ENCODE peak calls at places on chromosomes 5 and 9, in eight cellular contexts. Q is kidney tubule cell, Z is mammary epithelial cell, R is suprapubic skin, N is SJSA1, F is ACHN, X is left colon, S is head of caudate nucleus. Y is an unnamed sample.

GRCh38 chr5:16661713-16662112 is 44.9 kb upstream of the RETREG1 start:
- DNase-seq in Q (no peak), Z (no peak), R (no peak), N (no peak), F (no peak), X (no peak), S (no peak), Y (no peak)

GRCh38 chr9:37574241-37574721 is 1.9 kb downstream of the FBXO10 start:
- DNase-seq in Q (no peak), Z (no peak), R (no peak), N (no peak), F (no peak), X (no peak), S (no peak), Y (peak)

GRCh38 chr5:111075520-111075919 is 4.0 kb downstream of the TSLP start:
- DNase-seq in Q (peak), Z (peak), R (no peak), N (no peak), F (no peak), X (no peak), S (no peak), Y (no peak)

GRCh38 chr9:88789785-88790184 is 201.5 kb upstream of the S1PR3 start:
- DNase-seq in Q (peak), Z (peak), R (no peak), N (no peak), F (no peak), X (no peak), S (no peak), Y (no peak)

GRCh38 chr5:93479982-93480509 is 101.0 kb downstream of the NR2F1-AS1 start:
- DNase-seq in Q (no peak), Z (no peak), R (no peak), N (no peak), F (no peak), X (no peak), S (no peak), Y (no peak)

GRCh38 chr9:109449036-109449798 is 48.9 kb downstream of the PTPN3 start:
- DNase-seq in Q (no peak), Z (peak), R (peak), N (no peak), F (no peak), X (no peak), S (no peak), Y (no peak)

GRCh38 chr5:73030531-73030930 is 74.7 kb downstream of the FCHO2 start:
- DNase-seq in Q (no peak), Z (peak), R (no peak), N (no peak), F (no peak), X (no peak), S (no peak), Y (no peak)

GRCh38 chr5:81310402-81311063 is 9.1 kb downstream of the ZCCHC9 start:
- DNase-seq in Q (no peak), Z (no peak), R (no peak), N (no peak), F (no peak), X (no peak), S (no peak), Y (no peak)

GRCh38 chr5:149282966-149283332 is 11.3 kb downstream of the AFAP1L1 start:
- DNase-seq in Q (no peak), Z (no peak), R (no peak), N (no peak), F (no peak), X (no peak), S (no peak), Y (no peak)

GRCh38 chr5:92177926-92178487 is 794.9 kb upstream of the ARRDC3 start:
- DNase-seq in Q (no peak), Z (no peak), R (no peak), N (no peak), F (no peak), X (no peak), S (no peak), Y (no peak)

GRCh38 chr5:135206862-135207261 is 172.8 kb upstream of the PITX1 start:
- DNase-seq in Q (no peak), Z (no peak), R (no peak), N (no peak), F (no peak), X (no peak), S (no peak), Y (no peak)

GRCh38 chr9:70031141-70031545 is 12.5 kb upstream of the MAMDC2 start:
- DNase-seq in Q (peak), Z (peak), R (no peak), N (peak), F (no peak), X (no peak), S (no peak), Y (peak)

GRCh38 chr5:10702911-10703491 is 58.0 kb downstream of the DAP start:
- DNase-seq in Q (peak), Z (peak), R (no peak), N (peak), F (peak), X (no peak), S (no peak), Y (no peak)

GRCh38 chr5:109516385-109516784 is 106.6 kb upstream of the PJA2 start:
- DNase-seq in Q (no peak), Z (no peak), R (no peak), N (no peak), F (no peak), X (no peak), S (no peak), Y (no peak)

GRCh38 chr5:142143878-142144277 is 35.3 kb downstream of the NDFIP1 start:
- DNase-seq in Q (peak), Z (peak), R (no peak), N (no peak), F (peak), X (no peak), S (no peak), Y (peak)

GRCh38 chr9:38068616-38068865 is 486 bp downstream of the SHB start:
- DNase-seq in Q (peak), Z (peak), R (no peak), N (no peak), F (peak), X (no peak), S (peak), Y (peak)

GRCh38 chr5:612498-613424 is 621 bp downstream of the CEP72 start:
- DNase-seq in Q (peak), Z (peak), R (peak), N (peak), F (peak), X (peak), S (no peak), Y (no peak)

GRCh38 chr5:42848545-42848944 is 36.9 kb upstream of the SELENOP start:
- DNase-seq in Q (no peak), Z (no peak), R (no peak), N (no peak), F (no peak), X (no peak), S (no peak), Y (no peak)

GRCh38 chr5:56677693-56678092 is 137.7 kb upstream of the MAP3K1 start:
- DNase-seq in Q (no peak), Z (no peak), R (no peak), N (no peak), F (no peak), X (no peak), S (no peak), Y (no peak)

GRCh38 chr9:124180557-124180956 is 77.2 kb upstream of the NEK6 start:
- DNase-seq in Q (no peak), Z (no peak), R (peak), N (no peak), F (no peak), X (no peak), S (peak), Y (peak)

GRCh38 chr9:108274971-108275370 is 580.8 kb downstream of the ACTL7B start:
- DNase-seq in Q (no peak), Z (no peak), R (no peak), N (no peak), F (no peak), X (no peak), S (no peak), Y (no peak)

GRCh38 chr5:140718266-140718592 is 18.0 kb downstream of the ZMAT2 start:
- DNase-seq in Q (no peak), Z (no peak), R (no peak), N (no peak), F (no peak), X (no peak), S (no peak), Y (no peak)

GRCh38 chr5:41925555-41925946 is 470 bp downstream of the FBXO4 start:
- DNase-seq in Q (peak), Z (peak), R (peak), N (peak), F (peak), X (peak), S (peak), Y (peak)

GRCh38 chr5:137696481-137696880 is 39.4 kb downstream of the KLHL3 start:
- DNase-seq in Q (peak), Z (no peak), R (no peak), N (no peak), F (no peak), X (no peak), S (no peak), Y (no peak)

GRCh38 chr5:57172466-57172961 is 1.3 kb upstream of the GPBP1 start:
- DNase-seq in Q (peak), Z (peak), R (no peak), N (peak), F (peak), X (no peak), S (no peak), Y (peak)

GRCh38 chr5:7991125-7991821 is 122.3 kb downstream of the MTRR start:
- DNase-seq in Q (no peak), Z (no peak), R (no peak), N (no peak), F (peak), X (no peak), S (no peak), Y (no peak)

Y was measured in dermis microvascular lymphatic vessel endothelial cell.